ENCODE peak calls at places on chromosomes 3 and 15, in seven cellular contexts. W is mammary epithelial cell, E is ovary, O is A549, Z is pancreas, D is uterus, C is aorta. I is an unnamed sample. For H3K9me3, the result is how much of the 10 kb centered on the place peaks cover.

GRCh38 chr3:123412811-123413588 is 35.9 kb downstream of the ADCY5 start:
- DNase-seq in D (peak), Z (no peak), E (peak), C (peak), W (no peak), O (no peak), I (no peak)

GRCh38 chr15:70826634-70827033 is 27.3 kb downstream of the LARP6 start:
- DNase-seq in C (peak), D (peak), E (peak), O (peak), W (peak), Z (no peak), I (peak)

GRCh38 chr3:64501298-64501906 is 186.4 kb downstream of the ADAMTS9 start:
- DNase-seq in O (no peak), E (no peak), W (no peak), Z (no peak), C (no peak), D (no peak), I (no peak)

GRCh38 chr3:77091809-77092208 is 51.9 kb downstream of the ROBO2 start:
- DNase-seq in Z (no peak), E (no peak), W (no peak), C (no peak), D (no peak), O (no peak), I (no peak)

GRCh38 chr3:115825046-115825445 is 201.7 kb downstream of the GAP43 start:
- DNase-seq in O (no peak), W (peak), Z (no peak), C (no peak), D (no peak), E (no peak), I (no peak)

GRCh38 chr3:86828751-86829150 is 162.2 kb downstream of the VGLL3 start:
- DNase-seq in E (no peak), W (no peak), Z (no peak), C (no peak), O (no peak), D (no peak), I (no peak)

GRCh38 chr3:60610441-60611112 is 640.7 kb downstream of the FHIT start:
- DNase-seq in E (no peak), W (peak), C (peak), O (no peak), D (peak), Z (peak), I (peak)

GRCh38 chr15:69434679-69435078 is 17.9 kb upstream of the RPLP1 start:
- DNase-seq in O (no peak), C (no peak), E (no peak), D (no peak), Z (no peak), W (no peak), I (no peak)

GRCh38 chr3:1394188-1394587 is 301.4 kb downstream of the CNTN6 start:
- DNase-seq in E (peak), D (no peak), O (no peak), W (no peak), C (no peak), Z (no peak), I (no peak)

GRCh38 chr3:120445654-120446053 is 5.1 kb downstream of the FSTL1 start:
- DNase-seq in E (no peak), W (no peak), O (no peak), D (no peak), Z (no peak), C (no peak), I (no peak)

GRCh38 chr15:99474041-99474906 is 91.5 kb upstream of the MEF2A start:
- DNase-seq in C (peak), E (no peak), D (no peak), Z (no peak), W (no peak), O (no peak), I (no peak)

GRCh38 chr3:120645083-120645800 is 36.8 kb downstream of the HGD start:
- DNase-seq in E (no peak), Z (no peak), W (no peak), C (no peak), O (no peak), D (no peak), I (no peak)

GRCh38 chr15:39546842-39547241 is 34.0 kb upstream of the THBS1 start:
- DNase-seq in C (no peak), E (no peak), W (no peak), D (no peak), O (no peak), Z (no peak), I (no peak)

GRCh38 chr3:9893739-9894138 is 3.3 kb downstream of the JAGN1 start:
- DNase-seq in E (no peak), C (no peak), O (no peak), D (no peak), W (no peak), Z (no peak), I (no peak)

GRCh38 chr3:133892546-133893231 is 3.0 kb downstream of the RAB6B start:
- DNase-seq in E (no peak), C (no peak), O (no peak), D (no peak), W (no peak), Z (no peak), I (no peak)

GRCh38 chr3:12300137-12300536 is 11.3 kb downstream of the PPARG start:
- DNase-seq in E (no peak), W (peak), O (peak), C (no peak), D (no peak), Z (no peak), I (peak)

GRCh38 chr15:48644827-48645557 is 517 bp downstream of the FBN1 start:
- DNase-seq in E (peak), O (peak), C (peak), W (peak), D (peak), Z (peak), I (peak)

GRCh38 chr3:76222115-76222652 is 436.8 kb upstream of the ZNF717 start:
- DNase-seq in D (no peak), O (no peak), C (no peak), Z (no peak), E (no peak), W (no peak), I (no peak)

GRCh38 chr3:11476814-11477213 is 166.9 kb downstream of the VGLL4 start:
- DNase-seq in C (no peak), Z (no peak), D (no peak), O (no peak), W (no peak), E (no peak), I (no peak)

GRCh38 chr15:93056836-93057235 is 32.2 kb downstream of the RGMA start:
- DNase-seq in C (no peak), E (no peak), Z (no peak), D (no peak), O (no peak), W (no peak), I (no peak)

GRCh38 chr15:72911658-72912057 is 128.1 kb upstream of the ADPGK start:
- DNase-seq in E (no peak), C (no peak), D (no peak), O (no peak), W (no peak), Z (no peak), I (no peak)

GRCh38 chr3:150414273-150414672 is 6.2 kb downstream of the TSC22D2 start:
- DNase-seq in E (no peak), D (no peak), W (peak), C (no peak), O (no peak), Z (no peak), I (peak)

GRCh38 chr3:89847955-89848354 is 740.5 kb downstream of the EPHA3 start:
- DNase-seq in W (no peak), O (no peak), E (no peak), D (no peak), Z (no peak), C (no peak), I (no peak)

GRCh38 chr15:100572362-100572983 is 29.5 kb downstream of the LINS1 start:
- DNase-seq in O (peak), D (no peak), E (no peak), Z (no peak), C (no peak), W (no peak), I (no peak)

GRCh38 chr15:83474578-83474977 is 27.4 kb downstream of the SH3GL3 start:
- DNase-seq in E (no peak), O (no peak), C (no peak), D (no peak), W (no peak), Z (no peak), I (no peak)

GRCh38 chr3:192930585-192930984 is 12.9 kb upstream of the MB21D2 start:
- DNase-seq in E (no peak), W (peak), O (no peak), D (no peak), Z (no peak), C (no peak), I (no peak)

GRCh38 chr15:52857937-52858336 is 67.8 kb upstream of the ONECUT1 start:
- DNase-seq in D (no peak), E (no peak), Z (no peak), C (no peak), O (no peak), W (peak), I (no peak)

GRCh38 chr15:70559840-70560239 is 203.5 kb downstream of the UACA start:
- DNase-seq in O (no peak), C (no peak), D (no peak), Z (no peak), E (no peak), W (no peak), I (no peak)

GRCh38 chr3:151630938-151631417 is 102.7 kb upstream of the AADACL2 start:
- DNase-seq in D (no peak), C (no peak), O (no peak), W (no peak), Z (no peak), E (peak), I (no peak)

GRCh38 chr3:4752201-4753072 is 226.8 kb upstream of the BHLHE40 start:
- DNase-seq in E (no peak), W (peak), O (peak), D (no peak), Z (peak), C (no peak), I (peak)

GRCh38 chr15:63473999-63474809 is 30.2 kb upstream of the USP3 start:
- DNase-seq in E (no peak), Z (peak), D (no peak), O (no peak), W (peak), C (no peak), I (peak)

GRCh38 chr3:56839784-56840724 is 38.3 kb upstream of the ARHGEF3 start:
- DNase-seq in E (no peak), O (peak), Z (no peak), D (peak), C (no peak), W (peak), I (peak)

GRCh38 chr3:124887177-124887995 is at the start of gene ITGB5:
- DNase-seq in Z (peak), O (peak), W (peak), C (peak), D (peak), E (peak), I (peak)

GRCh38 chr3:172635588-172635987 is 75.3 kb downstream of the NCEH1 start:
- DNase-seq in W (peak), D (no peak), Z (no peak), O (no peak), C (no peak), E (no peak), I (no peak)

GRCh38 chr3:118380576-118380975 is 654.1 kb downstream of the IGSF11 start:
- DNase-seq in C (no peak), E (no peak), D (no peak), O (no peak), W (no peak), Z (no peak), I (no peak)

GRCh38 chr3:57544181-57545125 is at the start of gene DNAH12:
- DNase-seq in W (peak), C (no peak), Z (peak), D (no peak), O (peak), E (peak), I (no peak)

GRCh38 chr15:96046620-96047240 is 283.8 kb upstream of the NR2F2 start:
- DNase-seq in D (no peak), Z (no peak), C (no peak), O (no peak), W (no peak), E (no peak), I (peak)

GRCh38 chr3:16309558-16309957 is 44.5 kb downstream of the OXNAD1 start:
- DNase-seq in C (no peak), Z (no peak), D (no peak), E (no peak), W (peak), O (no peak), I (no peak)

DNA sequence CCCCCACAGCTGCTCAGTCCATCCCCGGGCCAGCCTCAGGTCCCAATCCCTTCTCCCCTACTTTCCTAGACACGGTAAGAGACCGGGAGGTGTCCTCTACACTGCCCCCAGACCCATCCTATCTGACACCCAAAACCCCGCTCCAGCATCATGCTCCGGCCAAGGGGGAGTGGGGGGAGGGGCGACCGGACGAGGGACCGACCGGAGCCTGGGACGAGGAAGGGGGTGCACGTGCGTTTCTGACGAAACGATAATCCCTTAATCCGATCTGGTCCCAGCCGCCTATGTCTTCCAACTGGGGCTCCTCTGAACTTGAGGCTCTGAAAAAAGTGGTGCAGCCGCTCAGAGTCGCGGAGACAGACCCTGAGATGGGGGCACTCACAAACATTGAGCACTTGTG is 484 bp downstream of the CPLX3 start:
- DNase-seq in W (no peak), D (no peak), E (no peak), Z (no peak), C (no peak), O (no peak), I (no peak)
- H3K4me3 ChIP-seq in W (no peak), D (no peak), E (no peak), Z (no peak), C (no peak), O (no peak), I (no peak)

GRCh38 chr15:33048255-33048654 is 146.3 kb downstream of the FMN1 start:
- DNase-seq in E (no peak), D (no peak), O (no peak), W (no peak), C (no peak), Z (no peak), I (no peak)
- H3K9me3 ChIP-seq in E (under half), D (under half), O (under half), W (under half), C (under half), Z (under half), I (under half)

GRCh38 chr3:14296352-14296751 is 106.1 kb upstream of the SLC6A6 start:
- DNase-seq in C (no peak), E (no peak), D (no peak), O (no peak), W (no peak), Z (no peak), I (no peak)

GRCh38 chr3:14298991-14299555 is 103.3 kb upstream of the SLC6A6 start:
- DNase-seq in E (no peak), D (no peak), C (no peak), Z (no peak), W (no peak), O (no peak), I (no peak)

GRCh38 chr3:14297305-14297704 is 105.1 kb upstream of the SLC6A6 start:
- DNase-seq in E (no peak), Z (no peak), W (no peak), O (no peak), C (no peak), D (no peak), I (no peak)

GRCh38 chr3:14298442-14298841 is 104.0 kb upstream of the SLC6A6 start:
- DNase-seq in Z (no peak), D (no peak), C (no peak), W (no peak), E (no peak), O (no peak), I (no peak)

GRCh38 chr3:14297784-14298236 is 104.6 kb upstream of the SLC6A6 start:
- DNase-seq in D (peak), E (peak), C (no peak), W (peak), O (no peak), Z (no peak), I (no peak)
- H3K4me3 ChIP-seq in D (no peak), E (no peak), C (no peak), W (no peak), O (no peak), Z (no peak), I (no peak)

DNA sequence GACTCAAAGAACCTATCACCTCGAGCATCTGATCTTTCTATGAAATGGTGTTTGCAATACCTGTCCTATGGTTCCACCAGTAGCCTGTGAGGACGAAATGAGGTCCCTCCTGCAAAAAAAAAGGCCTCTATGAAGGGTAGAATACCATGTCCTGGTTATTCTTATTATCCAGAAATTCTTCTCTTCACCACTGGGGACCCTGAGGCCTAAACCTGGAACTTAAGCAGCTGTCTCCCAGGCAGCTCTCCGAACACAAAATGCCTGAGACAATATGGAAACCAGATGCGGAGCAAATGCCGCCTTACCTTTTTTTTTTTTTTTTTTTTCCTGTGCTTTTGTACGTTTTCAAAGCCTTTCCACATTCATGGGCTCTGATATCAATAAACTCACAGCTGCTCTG is 62.1 kb upstream of the WNT5A start:
- DNase-seq in E (no peak), D (no peak), W (no peak), Z (no peak), O (no peak), C (no peak), I (no peak)
- H3K9me3 ChIP-seq in E (under half), D (under half), W (under half), Z (under half), O (under half), C (under half), I (under half)

I was measured in MG63.